ENCODE peak calls at places on chromosomes 12 and 14, in eight cellular contexts. M, A, Q, J, P, T, K and G are unnamed samples.

GRCh38 chr14:105864651-105865265 is 338.4 kb downstream of the TMEM121 start:
- DNase-seq in M (no peak), A (peak), Q (no peak), J (peak), P (no peak), T (no peak), K (no peak), G (no peak)

GRCh38 chr12:75587340-75588106 is 76.1 kb upstream of the KRR1 start:
- DNase-seq in M (no peak), A (no peak), Q (no peak), J (no peak), P (no peak), T (peak), K (no peak), G (no peak)

GRCh38 chr12:90905691-90906370 is 49.1 kb downstream of the CCER1 start:
- DNase-seq in M (no peak), A (no peak), Q (no peak), J (no peak), P (no peak), T (peak), K (peak), G (no peak)

GRCh38 chr14:76955575-76956252 is 72.8 kb downstream of the IRF2BPL start:
- DNase-seq in M (peak), A (no peak), Q (peak), J (no peak), P (peak), T (peak), K (no peak), G (peak)

GRCh38 chr14:71734076-71734475 is 198.2 kb upstream of the RGS6 start:
- DNase-seq in M (no peak), A (no peak), Q (no peak), J (no peak), P (no peak), T (no peak), K (no peak), G (no peak)

GRCh38 chr14:50784683-50785505 is 46.1 kb downstream of the NIN start:
- DNase-seq in M (no peak), A (no peak), Q (no peak), J (no peak), P (no peak), T (no peak), K (no peak), G (no peak)

GRCh38 chr12:3869860-3870259 is 3.3 kb downstream of the PARP11 start:
- DNase-seq in M (no peak), A (no peak), Q (no peak), J (no peak), P (no peak), T (no peak), K (no peak), G (no peak)

GRCh38 chr12:26928661-26929060 is 9.1 kb downstream of the INTS13 start:
- DNase-seq in M (no peak), A (no peak), Q (no peak), J (no peak), P (no peak), T (no peak), K (no peak), G (no peak)

GRCh38 chr12:122458105-122459035 is 35.9 kb upstream of the CLIP1 start:
- DNase-seq in M (no peak), A (peak), Q (no peak), J (no peak), P (no peak), T (no peak), K (no peak), G (no peak)

GRCh38 chr12:116436561-116437249 is 122.5 kb upstream of the MAP1LC3B2 start:
- DNase-seq in M (no peak), A (no peak), Q (no peak), J (no peak), P (no peak), T (no peak), K (no peak), G (no peak)

GRCh38 chr14:99131632-99132271 is 140.2 kb downstream of the BCL11B start:
- DNase-seq in M (no peak), A (no peak), Q (peak), J (peak), P (no peak), T (no peak), K (no peak), G (no peak)

GRCh38 chr14:28196878-28197277 is 569.7 kb upstream of the FOXG1 start:
- DNase-seq in M (no peak), A (no peak), Q (no peak), J (no peak), P (no peak), T (no peak), K (no peak), G (no peak)

GRCh38 chr12:107091381-107091780 is 2.0 kb downstream of the CRY1 start:
- DNase-seq in M (no peak), A (no peak), Q (no peak), J (no peak), P (no peak), T (peak), K (no peak), G (peak)

GRCh38 chr14:56650075-56650474 is 70.5 kb downstream of the TMEM260 start:
- DNase-seq in M (no peak), A (peak), Q (no peak), J (no peak), P (no peak), T (no peak), K (no peak), G (no peak)

GRCh38 chr14:78405071-78405856 is 235.1 kb downstream of the NRXN3 start:
- DNase-seq in M (no peak), A (no peak), Q (no peak), J (no peak), P (no peak), T (peak), K (no peak), G (no peak)

GRCh38 chr12:64107776-64108175 is 114.3 kb downstream of the KICS2 start:
- DNase-seq in M (no peak), A (no peak), Q (no peak), J (no peak), P (no peak), T (no peak), K (no peak), G (no peak)

GRCh38 chr14:70188608-70189540 is at the start of gene SLC8A3:
- DNase-seq in M (no peak), A (peak), Q (peak), J (peak), P (no peak), T (peak), K (no peak), G (peak)

GRCh38 chr14:30874120-30874998 is at the start of gene COCH:
- DNase-seq in M (no peak), A (peak), Q (peak), J (no peak), P (no peak), T (peak), K (no peak), G (peak)

GRCh38 chr12:27187697-27188096 is 56.4 kb upstream of the STK38L start:
- DNase-seq in M (no peak), A (no peak), Q (no peak), J (no peak), P (no peak), T (no peak), K (no peak), G (no peak)

GRCh38 chr12:52415870-52416750 is 10.0 kb upstream of the KRT82 start:
- DNase-seq in M (no peak), A (no peak), Q (no peak), J (no peak), P (no peak), T (peak), K (peak), G (peak)

GRCh38 chr14:99554757-99555531 is 49.1 kb downstream of the CCDC85C start:
- DNase-seq in M (no peak), A (no peak), Q (no peak), J (no peak), P (no peak), T (no peak), K (no peak), G (no peak)

GRCh38 chr12:13116259-13116658 is 12.8 kb upstream of the GSG1 start:
- DNase-seq in M (no peak), A (peak), Q (no peak), J (no peak), P (no peak), T (no peak), K (no peak), G (no peak)

GRCh38 chr12:105723534-105723933 is 393.0 kb downstream of the C12orf75 start:
- DNase-seq in M (no peak), A (no peak), Q (no peak), J (no peak), P (no peak), T (no peak), K (no peak), G (no peak)

GRCh38 chr12:124504273-124505000 is 63.0 kb downstream of the NCOR2 start:
- DNase-seq in M (no peak), A (no peak), Q (no peak), J (no peak), P (no peak), T (no peak), K (no peak), G (no peak)

GRCh38 chr14:103545915-103546650 is 16.4 kb downstream of the BAG5 start:
- DNase-seq in M (no peak), A (peak), Q (no peak), J (peak), P (no peak), T (no peak), K (no peak), G (no peak)

GRCh38 chr12:72272731-72273498 is 745 bp downstream of the TRHDE start:
- DNase-seq in M (no peak), A (peak), Q (no peak), J (peak), P (no peak), T (peak), K (no peak), G (peak)

GRCh38 chr12:31118347-31118830 is 44.7 kb downstream of the DDX11 start:
- DNase-seq in M (no peak), A (peak), Q (no peak), J (no peak), P (no peak), T (no peak), K (no peak), G (peak)

GRCh38 chr12:85191-85666 is 18.7 kb downstream of the IQSEC3 start:
- DNase-seq in M (no peak), A (no peak), Q (no peak), J (no peak), P (no peak), T (no peak), K (no peak), G (peak)

GRCh38 chr14:23577004-23577681 is 1.4 kb downstream of the JPH4 start:
- DNase-seq in M (no peak), A (no peak), Q (no peak), J (no peak), P (no peak), T (no peak), K (no peak), G (no peak)

GRCh38 chr14:39102265-39102968 is 618 bp downstream of the SEC23A start:
- DNase-seq in M (no peak), A (no peak), Q (no peak), J (peak), P (no peak), T (peak), K (no peak), G (peak)

GRCh38 chr12:6834254-6834653 is 6.0 kb downstream of the P3H3 start:
- DNase-seq in M (no peak), A (no peak), Q (no peak), J (no peak), P (no peak), T (no peak), K (no peak), G (no peak)

GRCh38 chr12:62866451-62867082 is 68.4 kb downstream of the PPM1H start:
- DNase-seq in M (no peak), A (no peak), Q (no peak), J (no peak), P (no peak), T (peak), K (no peak), G (no peak)

GRCh38 chr12:99911076-99911475 is 73.7 kb downstream of the ANKS1B start:
- DNase-seq in M (no peak), A (no peak), Q (no peak), J (no peak), P (no peak), T (peak), K (no peak), G (no peak)

GRCh38 chr12:29992366-29992765 is 208.6 kb upstream of the TMTC1 start:
- DNase-seq in M (no peak), A (no peak), Q (no peak), J (no peak), P (no peak), T (no peak), K (no peak), G (no peak)

GRCh38 chr14:97275276-97275675 is 478.1 kb downstream of the VRK1 start:
- DNase-seq in M (no peak), A (no peak), Q (no peak), J (no peak), P (no peak), T (peak), K (no peak), G (no peak)
- H3K4me3 ChIP-seq in M (no peak), A (no peak), Q (no peak), J (no peak), P (no peak), T (no peak), K (no peak), G (no peak)

GRCh38 chr12:19882418-19882817 is 443.1 kb downstream of the AEBP2 start:
- DNase-seq in M (no peak), A (no peak), Q (no peak), J (no peak), P (no peak), T (no peak), K (no peak), G (no peak)

GRCh38 chr12:19884081-19884480 is 444.8 kb downstream of the AEBP2 start:
- DNase-seq in M (no peak), A (no peak), Q (no peak), J (no peak), P (no peak), T (no peak), K (no peak), G (peak)

GRCh38 chr12:19880724-19881123 is 441.4 kb downstream of the AEBP2 start:
- DNase-seq in M (no peak), A (no peak), Q (no peak), J (no peak), P (no peak), T (no peak), K (no peak), G (no peak)

GRCh38 chr12:19885092-19885813 is 446.0 kb downstream of the AEBP2 start:
- DNase-seq in M (no peak), A (no peak), Q (no peak), J (no peak), P (no peak), T (peak), K (no peak), G (no peak)

DNA sequence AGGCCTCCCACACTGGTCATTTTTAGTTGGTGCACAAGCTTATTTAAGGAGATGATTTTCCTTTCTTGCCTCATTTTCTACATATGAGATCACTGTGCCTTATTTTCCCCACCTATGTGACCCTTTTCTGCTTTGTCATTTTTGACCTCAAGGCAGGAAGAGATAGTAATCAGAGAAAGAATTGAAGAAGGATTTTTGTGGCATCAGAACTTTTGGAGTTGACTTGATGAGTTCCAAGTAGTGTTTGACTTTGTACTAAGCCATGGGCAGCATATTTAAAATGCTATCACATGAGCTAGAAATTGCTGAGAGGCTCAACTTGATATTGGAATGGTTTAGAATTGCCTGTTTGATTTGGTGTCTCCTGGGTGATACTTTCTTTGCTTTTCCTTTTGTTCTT is 440.8 kb downstream of the AEBP2 start:
- DNase-seq in M (no peak), A (no peak), Q (no peak), J (no peak), P (no peak), T (no peak), K (no peak), G (no peak)
- H3K4me3 ChIP-seq in M (no peak), A (no peak), Q (no peak), J (no peak), P (no peak), T (no peak), K (no peak), G (no peak)

DNA sequence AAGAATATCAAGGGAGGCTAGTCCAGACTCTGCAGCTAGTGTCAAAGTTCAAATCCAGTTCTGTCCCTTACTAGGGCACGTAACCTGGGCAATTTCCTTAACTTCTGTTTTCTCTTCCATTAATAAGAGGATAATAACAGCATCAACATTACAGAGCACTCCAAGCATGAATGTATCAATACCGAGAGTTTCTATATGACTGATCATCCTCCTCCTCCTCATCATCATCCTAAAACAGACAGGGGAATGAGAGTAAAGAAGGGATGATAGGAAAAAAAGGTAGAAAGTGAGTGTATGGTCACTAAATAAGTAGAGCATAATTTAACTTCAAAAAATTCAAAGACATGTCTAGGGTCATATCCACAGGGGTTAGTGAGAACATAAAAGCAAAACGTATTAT is 171.4 kb downstream of the NDUFA12 start:
- DNase-seq in M (no peak), A (no peak), Q (no peak), J (no peak), P (no peak), T (no peak), K (no peak), G (no peak)
- H3K4me3 ChIP-seq in M (no peak), A (no peak), Q (no peak), J (no peak), P (no peak), T (no peak), K (no peak), G (no peak)

DNA sequence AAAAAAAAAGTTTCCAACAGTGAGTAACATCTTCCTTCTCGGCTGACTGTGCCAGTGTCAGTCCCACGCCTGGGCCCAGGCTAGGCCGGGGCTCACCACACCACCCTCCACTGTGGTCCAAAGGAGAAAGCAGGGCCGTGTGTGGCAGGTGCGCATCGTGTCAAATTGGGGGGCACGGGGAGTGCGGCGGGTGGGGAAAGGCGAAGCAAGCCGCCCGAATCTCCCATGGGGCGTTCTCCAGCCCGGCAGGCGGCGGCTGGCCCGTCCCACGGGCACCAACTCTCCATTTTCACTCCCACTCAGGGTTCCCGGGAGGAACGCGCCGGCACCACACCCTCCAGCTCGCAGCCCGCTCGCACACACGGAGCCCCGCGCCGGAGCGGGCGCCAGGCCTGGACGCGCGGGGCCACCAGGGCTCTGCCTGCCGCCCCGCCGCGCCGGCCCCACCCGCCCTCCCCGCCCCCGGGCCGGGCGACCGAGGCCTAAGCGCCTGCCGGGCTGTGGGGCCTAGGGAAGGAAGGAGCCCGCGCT is 599 bp downstream of the EEA1 start:
- DNase-seq in M (no peak), A (peak), Q (peak), J (peak), P (peak), T (peak), K (no peak), G (no peak)
- H3K4me3 ChIP-seq in M (peak), A (peak), Q (peak), J (peak), P (peak), T (peak), K (peak), G (peak)